ENCODE peak calls at places on chromosomes 12 and 14, in seven cellular contexts. M, O, H, L, J, Z and N are unnamed samples.

GRCh38 chr14:90500665-90501370 is 104.0 kb downstream of the CALM1 start:
- DNase-seq in Z (no peak), H (no peak), L (no peak), M (no peak), O (peak), J (no peak), N (no peak)

GRCh38 chr14:53946404-53947400 is 9.9 kb downstream of the BMP4 start:
- DNase-seq in M (no peak), Z (no peak), J (peak), H (no peak), O (no peak), L (no peak), N (peak)

GRCh38 chr14:20400965-20401593 is 12.2 kb downstream of the TEP1 start:
- DNase-seq in O (no peak), M (peak), Z (peak), L (no peak), H (peak), J (no peak), N (no peak)

GRCh38 chr12:16880864-16881285 is 274.9 kb upstream of the LMO3 start:
- DNase-seq in H (no peak), M (no peak), J (no peak), Z (no peak), O (no peak), L (no peak), N (no peak)

GRCh38 chr14:35895256-35895655 is 69.1 kb downstream of the BRMS1L start:
- DNase-seq in J (no peak), M (no peak), Z (no peak), O (no peak), H (no peak), L (no peak), N (no peak)

GRCh38 chr12:12022306-12022931 is 48.3 kb upstream of the BCL2L14 start:
- DNase-seq in O (no peak), Z (no peak), J (no peak), L (no peak), M (no peak), H (no peak), N (no peak)

GRCh38 chr14:53947452-53948180 is 9.0 kb downstream of the BMP4 start:
- DNase-seq in Z (no peak), L (no peak), J (no peak), H (no peak), O (no peak), M (peak), N (peak)

GRCh38 chr12:106900554-106900953 is 55.2 kb upstream of the TMEM263 start:
- DNase-seq in L (no peak), Z (no peak), O (no peak), J (no peak), M (no peak), H (no peak), N (no peak)

GRCh38 chr12:115553622-115554021 is 723.9 kb downstream of the MED13L start:
- DNase-seq in J (no peak), L (no peak), O (no peak), Z (no peak), M (no peak), H (no peak), N (no peak)

GRCh38 chr14:22509751-22510300 is 79.2 kb downstream of the DAD1 start:
- DNase-seq in H (no peak), J (no peak), L (no peak), Z (no peak), O (peak), M (no peak), N (no peak)

GRCh38 chr12:131076791-131077747 is 123.4 kb downstream of the ADGRD1 start:
- DNase-seq in Z (no peak), O (no peak), H (no peak), L (no peak), M (no peak), J (no peak), N (no peak)

GRCh38 chr12:122080149-122081107 is 1.9 kb downstream of the MLXIP start:
- DNase-seq in J (no peak), Z (peak), M (peak), H (no peak), L (peak), O (no peak), N (peak)

GRCh38 chr12:122082621-122083356 is 4.2 kb downstream of the MLXIP start:
- DNase-seq in J (no peak), O (peak), M (no peak), H (no peak), L (peak), Z (no peak), N (no peak)

GRCh38 chr12:122079532-122080081 is 1.1 kb downstream of the MLXIP start:
- DNase-seq in O (no peak), J (no peak), Z (no peak), L (peak), M (no peak), H (no peak), N (peak)

GRCh38 chr12:122081108-122081696 is 2.6 kb downstream of the MLXIP start:
- DNase-seq in H (no peak), J (no peak), O (peak), L (peak), M (peak), Z (peak), N (peak)

GRCh38 chr12:122081697-122082221 is 3.2 kb downstream of the MLXIP start:
- DNase-seq in Z (peak), O (peak), L (peak), H (no peak), M (no peak), J (peak), N (peak)
- TF ChIP-seq CTCF in Z (no peak), O (no peak), L (no peak), H (no peak), M (no peak), J (no peak), N (no peak)

GRCh38 chr12:45121224-45121623 is 70.3 kb upstream of the DBX2 start:
- DNase-seq in M (no peak), Z (no peak), J (no peak), H (no peak), L (no peak), O (peak), N (no peak)
- TF ChIP-seq CTCF in M (no peak), Z (peak), J (peak), H (no peak), L (no peak), O (no peak), N (no peak)

GRCh38 chr12:78120866-78121590 is 290.3 kb downstream of the NAV3 start:
- DNase-seq in H (no peak), O (peak), Z (no peak), J (no peak), L (no peak), M (peak), N (peak)
- TF ChIP-seq CTCF in H (no peak), O (peak), Z (peak), J (no peak), L (peak), M (peak), N (peak)

DNA sequence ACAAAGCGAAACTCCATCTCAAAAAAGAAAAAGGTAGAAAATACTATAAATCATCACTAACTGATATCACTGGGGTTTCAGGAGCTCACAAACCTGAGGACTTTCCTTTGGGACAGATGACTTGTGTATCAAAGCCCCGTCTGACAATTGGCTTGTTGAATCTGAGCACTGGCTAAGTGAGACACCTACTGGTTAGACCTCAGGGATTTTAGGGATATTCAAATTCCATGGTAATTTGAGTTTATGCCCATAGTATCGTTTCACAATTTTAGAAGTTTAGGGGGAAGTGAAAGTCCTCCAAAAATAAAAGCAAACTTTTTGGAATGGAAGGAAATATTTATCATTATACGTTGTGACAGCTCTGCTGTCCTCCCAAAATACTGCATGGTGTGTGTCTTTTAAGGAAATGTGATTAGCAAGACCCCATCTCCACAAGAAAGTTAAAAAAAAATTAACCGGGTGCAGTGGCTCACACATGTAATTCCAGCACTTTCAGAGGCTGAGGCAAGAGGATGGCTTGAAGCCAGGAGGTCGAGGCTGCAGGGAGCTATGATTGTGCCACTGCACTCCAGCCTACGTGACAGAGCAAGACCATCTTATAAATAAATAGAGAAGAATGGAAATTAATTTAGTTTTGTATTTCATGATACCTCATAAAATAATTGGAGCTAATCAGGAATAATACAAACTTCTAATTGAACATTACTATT is 49.2 kb downstream of the FBXL14 start:
- DNase-seq in M (peak), Z (no peak), H (no peak), L (no peak), O (no peak), J (no peak), N (no peak)
- TF ChIP-seq CTCF in M (peak), Z (peak), H (peak), L (peak), O (no peak), J (no peak), N (peak)

DNA sequence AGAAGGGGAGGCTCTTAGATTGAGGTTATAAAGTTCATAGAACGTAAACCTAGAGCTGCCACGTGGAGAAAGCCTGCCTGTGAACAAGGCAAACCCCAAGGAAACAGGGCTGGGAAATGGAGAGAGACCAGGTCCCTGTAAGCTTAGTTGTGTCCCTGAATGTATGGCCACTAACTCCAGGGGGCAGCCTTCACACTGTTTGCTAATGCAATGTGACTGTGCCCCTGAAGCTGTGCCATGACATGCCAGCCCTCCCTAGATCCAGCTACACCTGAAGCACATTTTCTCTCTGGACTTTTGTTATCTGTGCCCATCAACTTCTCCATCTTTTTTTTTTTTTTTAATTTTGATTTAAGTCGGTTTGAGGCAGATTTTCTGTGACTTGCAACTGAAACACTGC is 60.6 kb upstream of the TMCC3 start:
- DNase-seq in J (peak), L (peak), Z (peak), H (no peak), O (peak), M (peak), N (no peak)
- TF ChIP-seq CTCF in J (peak), L (peak), Z (peak), H (peak), O (peak), M (peak), N (peak)